ENCODE peak calls at places on chromosomes 13 and 19, in nine cellular contexts. O is activated CD8-positive, alpha-beta memory T cell treated with anti-CD3 and anti-CD28 coated beads, Interleukin-2, amount 50 U/mL, for 4 hours; H is EH; V is epithelial cell of esophagus; J is Daoy; F is cardiac septum; C is NCI-H1092; D is upper lobe of right lung; Q is HTR-8/SVneo. L is an unnamed sample.

GRCh38 chr19:53037101-53038097 is 7.1 kb upstream of the ERVV-2 start:
- DNase-seq in O (peak; percentile 21), H (peak; percentile 44), V (peak; percentile 73), J (no peak), F (peak; percentile 79), C (no peak), D (peak; percentile 65), Q (no peak), L (no peak)

GRCh38 chr19:32469796-32470195 is 64.2 kb downstream of the DPY19L3 start:
- DNase-seq in O (no peak), H (no peak), V (no peak), J (no peak), F (no peak), C (no peak), D (no peak), Q (no peak), L (no peak)

GRCh38 chr13:42398542-42398941 is 126.6 kb downstream of the AKAP11 start:
- DNase-seq in O (no peak), H (no peak), V (peak; percentile 22), J (no peak), F (no peak), C (no peak), D (no peak), Q (no peak), L (no peak)

GRCh38 chr13:93235258-93236015 is 8.8 kb downstream of the GPC6 start:
- DNase-seq in O (no peak), H (peak; percentile 66), V (peak; percentile 34), J (no peak), F (no peak), C (no peak), D (no peak), Q (no peak), L (no peak)

GRCh38 chr13:113145911-113146598 is 12.4 kb upstream of the PROZ start:
- DNase-seq in O (no peak), H (no peak), V (no peak), J (no peak), F (peak; percentile 33), C (no peak), D (no peak), Q (no peak), L (peak; percentile 46)

GRCh38 chr19:15550847-15551182 is 42.5 kb downstream of the CYP4F22 start:
- DNase-seq in O (peak; percentile 26), H (no peak), V (no peak), J (peak; percentile 31), F (no peak), C (no peak), D (no peak), Q (no peak), L (no peak)

GRCh38 chr19:29650988-29651387 is 14.3 kb upstream of the PLEKHF1 start:
- DNase-seq in O (no peak), H (no peak), V (no peak), J (no peak), F (peak; percentile 12), C (no peak), D (no peak), Q (no peak), L (no peak)

GRCh38 chr13:99984134-99984462 is 2.5 kb downstream of the ZIC2 start:
- DNase-seq in O (no peak), H (no peak), V (no peak), J (peak; percentile 20), F (no peak), C (no peak), D (no peak), Q (no peak), L (no peak)

GRCh38 chr19:31146546-31147183 is 202.6 kb downstream of the TSHZ3 start:
- DNase-seq in O (no peak), H (peak; percentile 4), V (peak; percentile 91), J (no peak), F (no peak), C (no peak), D (no peak), Q (no peak), L (no peak)

GRCh38 chr13:40537146-40537895 is 129.1 kb downstream of the FOXO1 start:
- DNase-seq in O (no peak), H (no peak), V (no peak), J (no peak), F (no peak), C (no peak), D (no peak), Q (no peak), L (no peak)

GRCh38 chr13:80903911-80904310 is 563.0 kb upstream of the SPRY2 start:
- DNase-seq in O (no peak), H (no peak), V (no peak), J (no peak), F (no peak), C (no peak), D (no peak), Q (no peak), L (no peak)

GRCh38 chr13:43529796-43530195 is 257.0 kb downstream of the ENOX1 start:
- DNase-seq in O (no peak), H (no peak), V (peak; percentile 79), J (no peak), F (no peak), C (no peak), D (no peak), Q (no peak), L (no peak)

GRCh38 chr13:100517135-100517534 is 71.5 kb downstream of the GGACT start:
- DNase-seq in O (no peak), H (no peak), V (no peak), J (no peak), F (no peak), C (no peak), D (no peak), Q (no peak), L (no peak)

GRCh38 chr13:43469791-43470190 is 317.0 kb downstream of the ENOX1 start:
- DNase-seq in O (no peak), H (no peak), V (no peak), J (no peak), F (no peak), C (no peak), D (no peak), Q (no peak), L (no peak)

GRCh38 chr19:38037151-38037611 is 130.2 kb downstream of the SIPA1L3 start:
- DNase-seq in O (no peak), H (no peak), V (no peak), J (no peak), F (no peak), C (no peak), D (no peak), Q (no peak), L (no peak)

GRCh38 chr19:32649751-32650150 is 25.2 kb downstream of the ANKRD27 start:
- DNase-seq in O (no peak), H (no peak), V (no peak), J (no peak), F (no peak), C (no peak), D (no peak), Q (no peak), L (no peak)

GRCh38 chr13:30832845-30833332 is 73.2 kb upstream of the MEDAG start:
- DNase-seq in O (peak; percentile 26), H (peak; percentile 52), V (peak; percentile 89), J (peak; percentile 89), F (no peak), C (peak; percentile 69), D (peak; percentile 79), Q (peak; percentile 62), L (no peak)

GRCh38 chr13:111897178-111897845 is 169.6 kb upstream of the SOX1 start:
- DNase-seq in O (no peak), H (no peak), V (no peak), J (no peak), F (no peak), C (no peak), D (no peak), Q (no peak), L (peak; percentile 67)

GRCh38 chr19:30226464-30227070 is 145.6 kb upstream of the ZNF536 start:
- DNase-seq in O (no peak), H (no peak), V (no peak), J (peak; percentile 84), F (no peak), C (no peak), D (no peak), Q (no peak), L (no peak)

GRCh38 chr13:78701383-78701782 is 42.4 kb upstream of the OBI1 start:
- DNase-seq in O (no peak), H (no peak), V (no peak), J (no peak), F (no peak), C (no peak), D (no peak), Q (no peak), L (no peak)

GRCh38 chr13:76380436-76381065 is 505.7 kb downstream of the KCTD12 start:
- DNase-seq in O (no peak), H (no peak), V (no peak), J (no peak), F (no peak), C (no peak), D (no peak), Q (no peak), L (no peak)

GRCh38 chr19:42074513-42075363 is 1.2 kb upstream of the ZNF574 start:
- DNase-seq in O (no peak), H (no peak), V (no peak), J (peak; percentile 33), F (no peak), C (no peak), D (no peak), Q (peak; percentile 58), L (no peak)

GRCh38 chr19:13681509-13681908 is 82.8 kb upstream of the MRI1 start:
- DNase-seq in O (no peak), H (no peak), V (no peak), J (no peak), F (no peak), C (no peak), D (no peak), Q (no peak), L (no peak)

GRCh38 chr19:18292460-18292809 is 11.0 kb upstream of the JUND start:
- DNase-seq in O (no peak), H (no peak), V (peak; percentile 74), J (peak; percentile 26), F (no peak), C (no peak), D (no peak), Q (no peak), L (no peak)

GRCh38 chr19:2552859-2553258 is 76.9 kb downstream of the GADD45B start:
- DNase-seq in O (peak; percentile 33), H (peak; percentile 61), V (no peak), J (peak; percentile 44), F (no peak), C (no peak), D (no peak), Q (no peak), L (peak; percentile 67)

GRCh38 chr13:113520571-113520970 is 30.1 kb upstream of the DCUN1D2 start:
- DNase-seq in O (no peak), H (no peak), V (no peak), J (no peak), F (no peak), C (no peak), D (no peak), Q (no peak), L (peak; percentile 67)

GRCh38 chr19:39110263-39110967 is 15.2 kb upstream of the PAK4 start:
- DNase-seq in O (peak; percentile 79), H (peak; percentile 49), V (peak; percentile 50), J (peak; percentile 54), F (no peak), C (no peak), D (peak; percentile 77), Q (peak; percentile 67), L (no peak)

GRCh38 chr13:76004411-76004810 is 368.3 kb downstream of the LMO7 start:
- DNase-seq in O (no peak), H (peak; percentile 43), V (no peak), J (no peak), F (no peak), C (no peak), D (no peak), Q (no peak), L (no peak)

GRCh38 chr13:102195566-102196462 is 206.0 kb downstream of the FGF14 start:
- DNase-seq in O (no peak), H (no peak), V (peak; percentile 37), J (peak; percentile 30), F (no peak), C (no peak), D (no peak), Q (no peak), L (no peak)

GRCh38 chr13:98384739-98385138 is 192.2 kb downstream of the STK24 start:
- DNase-seq in O (no peak), H (peak; percentile 76), V (peak; percentile 10), J (peak; percentile 3), F (no peak), C (no peak), D (no peak), Q (no peak), L (no peak)

GRCh38 chr19:52658595-52658994 is 20.4 kb upstream of the ZNF83 start:
- DNase-seq in O (no peak), H (no peak), V (no peak), J (no peak), F (no peak), C (peak; percentile 5), D (no peak), Q (no peak), L (no peak)

L was measured in posterior vena cava.